ENCODE peak calls at places on chromosome 15, in seven cellular contexts. One of them, this sample, is unnamed.

GRCh38 chr15:73956276-73957086 is 30.2 kb downstream of the LOXL1 start:
- DNase-seq in IMR-90: peak; percentile 92
- DNase-seq in neuronal stem cell: no peak
- DNase-seq in mesenchymal stem cell: peak; percentile 78
- DNase-seq in H1: no peak
- DNase-seq in trophoblast cell: no peak
- DNase-seq in mesendoderm: no peak
- DNase-seq in this sample: no peak

GRCh38 chr15:41284425-41285177 is 47.8 kb downstream of the OIP5 start:
- DNase-seq in IMR-90: no peak
- DNase-seq in neuronal stem cell: peak; percentile 4
- DNase-seq in mesenchymal stem cell: peak; percentile 33
- DNase-seq in H1: no peak
- DNase-seq in trophoblast cell: no peak
- DNase-seq in mesendoderm: peak; percentile 44
- DNase-seq in this sample: no peak

GRCh38 chr15:52228928-52229327 is 37.7 kb upstream of the GNB5 start:
- DNase-seq in IMR-90: no peak
- DNase-seq in neuronal stem cell: no peak
- DNase-seq in mesenchymal stem cell: no peak
- DNase-seq in H1: peak; percentile 51
- DNase-seq in trophoblast cell: peak; percentile 97
- DNase-seq in mesendoderm: peak; percentile 94
- DNase-seq in this sample: peak; percentile 81

GRCh38 chr15:38688761-38689160 is 124.1 kb upstream of the RASGRP1 start:
- DNase-seq in IMR-90: no peak
- DNase-seq in neuronal stem cell: no peak
- DNase-seq in mesenchymal stem cell: no peak
- DNase-seq in H1: no peak
- DNase-seq in trophoblast cell: no peak
- DNase-seq in mesendoderm: no peak
- DNase-seq in this sample: no peak

GRCh38 chr15:93861956-93862741 is 369.2 kb upstream of the MCTP2 start:
- DNase-seq in IMR-90: no peak
- DNase-seq in neuronal stem cell: no peak
- DNase-seq in mesenchymal stem cell: no peak
- DNase-seq in H1: no peak
- DNase-seq in trophoblast cell: no peak
- DNase-seq in mesendoderm: no peak
- DNase-seq in this sample: no peak

GRCh38 chr15:89728254-89728653 is 22.8 kb downstream of the MESP1 start:
- DNase-seq in IMR-90: no peak
- DNase-seq in neuronal stem cell: no peak
- DNase-seq in mesenchymal stem cell: peak; percentile 77
- DNase-seq in H1: no peak
- DNase-seq in trophoblast cell: no peak
- DNase-seq in mesendoderm: no peak
- DNase-seq in this sample: no peak

GRCh38 chr15:31905054-31905453 is 125.3 kb upstream of the CHRNA7 start:
- DNase-seq in IMR-90: no peak
- DNase-seq in neuronal stem cell: no peak
- DNase-seq in mesenchymal stem cell: no peak
- DNase-seq in H1: no peak
- DNase-seq in trophoblast cell: no peak
- DNase-seq in mesendoderm: peak; percentile 18
- DNase-seq in this sample: peak; percentile 67

GRCh38 chr15:42954291-42954690 is 33.7 kb upstream of the TTBK2 start:
- DNase-seq in IMR-90: no peak
- DNase-seq in neuronal stem cell: no peak
- DNase-seq in mesenchymal stem cell: no peak
- DNase-seq in H1: no peak
- DNase-seq in trophoblast cell: no peak
- DNase-seq in mesendoderm: no peak
- DNase-seq in this sample: no peak

GRCh38 chr15:30791239-30791638 is 112.5 kb upstream of the FAN1 start:
- DNase-seq in IMR-90: no peak
- DNase-seq in neuronal stem cell: no peak
- DNase-seq in mesenchymal stem cell: no peak
- DNase-seq in H1: no peak
- DNase-seq in trophoblast cell: no peak
- DNase-seq in mesendoderm: peak; percentile 62
- DNase-seq in this sample: peak; percentile 68

GRCh38 chr15:59372352-59373211 is at the start of gene MYO1E:
- DNase-seq in IMR-90: peak; percentile 97
- DNase-seq in neuronal stem cell: peak; percentile 90
- DNase-seq in mesenchymal stem cell: peak; percentile 98
- DNase-seq in H1: peak; percentile 92
- DNase-seq in trophoblast cell: peak; percentile 96
- DNase-seq in mesendoderm: peak; percentile 99
- DNase-seq in this sample: peak; percentile 95

GRCh38 chr15:68283401-68283800 is 5.9 kb downstream of the FEM1B start:
- DNase-seq in IMR-90: no peak
- DNase-seq in neuronal stem cell: no peak
- DNase-seq in mesenchymal stem cell: no peak
- DNase-seq in H1: no peak
- DNase-seq in trophoblast cell: no peak
- DNase-seq in mesendoderm: no peak
- DNase-seq in this sample: no peak

GRCh38 chr15:58985443-58985842 is 2.0 kb upstream of the RNF111 start:
- DNase-seq in IMR-90: peak; percentile 19
- DNase-seq in neuronal stem cell: no peak
- DNase-seq in mesenchymal stem cell: no peak
- DNase-seq in H1: no peak
- DNase-seq in trophoblast cell: no peak
- DNase-seq in mesendoderm: peak; percentile 22
- DNase-seq in this sample: peak; percentile 45

GRCh38 chr15:68979036-68979435 is 35.5 kb upstream of the NOX5 start:
- DNase-seq in IMR-90: no peak
- DNase-seq in neuronal stem cell: no peak
- DNase-seq in mesenchymal stem cell: no peak
- DNase-seq in H1: no peak
- DNase-seq in trophoblast cell: peak; percentile 84
- DNase-seq in mesendoderm: no peak
- DNase-seq in this sample: no peak

GRCh38 chr15:51379390-51379789 is 37.9 kb downstream of the GLDN start:
- DNase-seq in IMR-90: no peak
- DNase-seq in neuronal stem cell: no peak
- DNase-seq in mesenchymal stem cell: no peak
- DNase-seq in H1: no peak
- DNase-seq in trophoblast cell: no peak
- DNase-seq in mesendoderm: no peak
- DNase-seq in this sample: no peak

GRCh38 chr15:43414196-43414595 is 43.3 kb downstream of the TUBGCP4 start:
- DNase-seq in IMR-90: no peak
- DNase-seq in neuronal stem cell: no peak
- DNase-seq in mesenchymal stem cell: no peak
- DNase-seq in H1: no peak
- DNase-seq in trophoblast cell: no peak
- DNase-seq in mesendoderm: peak; percentile 72
- DNase-seq in this sample: no peak

GRCh38 chr15:41917767-41918430 is 24.0 kb upstream of the SPTBN5 start:
- DNase-seq in IMR-90: peak; percentile 84
- DNase-seq in neuronal stem cell: no peak
- DNase-seq in mesenchymal stem cell: peak; percentile 85
- DNase-seq in H1: no peak
- DNase-seq in trophoblast cell: peak; percentile 47
- DNase-seq in mesendoderm: no peak
- DNase-seq in this sample: no peak

GRCh38 chr15:67803996-67804843 is 21.1 kb upstream of the SKOR1 start:
- DNase-seq in IMR-90: no peak
- DNase-seq in neuronal stem cell: no peak
- DNase-seq in mesenchymal stem cell: no peak
- DNase-seq in H1: no peak
- DNase-seq in trophoblast cell: no peak
- DNase-seq in mesendoderm: peak; percentile 83
- DNase-seq in this sample: peak; percentile 68

GRCh38 chr15:63381301-63382192 is at the start of gene CA12:
- DNase-seq in IMR-90: peak; percentile 55
- DNase-seq in neuronal stem cell: peak; percentile 38
- DNase-seq in mesenchymal stem cell: peak; percentile 47
- DNase-seq in H1: peak; percentile 34
- DNase-seq in trophoblast cell: peak; percentile 24
- DNase-seq in mesendoderm: peak; percentile 63
- DNase-seq in this sample: peak; percentile 63

GRCh38 chr15:93985925-93986324 is 245.4 kb upstream of the MCTP2 start:
- DNase-seq in IMR-90: no peak
- DNase-seq in neuronal stem cell: no peak
- DNase-seq in mesenchymal stem cell: no peak
- DNase-seq in H1: no peak
- DNase-seq in trophoblast cell: no peak
- DNase-seq in mesendoderm: no peak
- DNase-seq in this sample: no peak

GRCh38 chr15:31352911-31353811 is 26.5 kb downstream of the KLF13 start:
- DNase-seq in IMR-90: peak; percentile 82
- DNase-seq in neuronal stem cell: no peak
- DNase-seq in mesenchymal stem cell: peak; percentile 96
- DNase-seq in H1: no peak
- DNase-seq in trophoblast cell: no peak
- DNase-seq in mesendoderm: no peak
- DNase-seq in this sample: no peak

GRCh38 chr15:78564743-78565096 is 600 bp upstream of the CHRNA5 start:
- DNase-seq in IMR-90: no peak
- DNase-seq in neuronal stem cell: no peak
- DNase-seq in mesenchymal stem cell: no peak
- DNase-seq in H1: no peak
- DNase-seq in trophoblast cell: no peak
- DNase-seq in mesendoderm: no peak
- DNase-seq in this sample: no peak

DNA sequence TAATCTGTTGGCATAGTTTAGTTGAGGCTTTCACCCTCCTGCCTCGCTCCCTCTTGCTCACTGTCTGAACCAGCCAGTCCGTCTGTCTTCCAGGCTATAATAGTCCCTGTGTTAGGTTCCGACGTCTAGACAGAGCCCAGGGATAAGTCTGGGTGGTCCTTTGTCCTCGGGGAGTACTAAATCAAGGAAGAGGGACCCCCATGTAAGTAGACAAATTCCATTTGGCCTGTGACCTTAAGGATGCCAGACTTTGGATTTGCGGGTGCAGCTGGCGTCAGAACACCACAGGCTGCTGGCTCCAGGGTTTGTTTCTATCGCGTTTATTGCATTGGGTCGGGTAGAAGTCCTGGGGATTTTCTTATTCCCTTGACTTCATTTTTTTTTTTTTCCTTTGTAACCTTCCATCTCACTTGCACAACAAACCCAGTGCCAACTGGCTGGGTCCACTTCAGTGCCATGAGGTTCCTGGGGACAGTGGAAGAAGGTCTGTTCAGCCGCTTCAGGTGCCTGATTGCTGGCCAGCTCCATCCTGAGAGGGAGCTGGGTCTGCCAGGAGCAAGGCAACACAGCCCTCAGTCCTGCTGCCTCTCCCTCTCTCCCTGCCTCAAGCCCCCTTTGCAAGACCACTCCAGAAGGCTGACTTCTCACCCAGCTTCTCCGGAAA is 95.4 kb upstream of the KLHL25 start:
- DNase-seq in IMR-90: no peak
- DNase-seq in neuronal stem cell: no peak
- DNase-seq in mesenchymal stem cell: no peak
- DNase-seq in H1: no peak
- DNase-seq in trophoblast cell: no peak
- DNase-seq in mesendoderm: no peak
- DNase-seq in this sample: no peak
- H3K79me1 ChIP-seq in IMR-90: no peaks in the 10 kb centered on the region
- H3K79me1 ChIP-seq in neuronal stem cell: no peaks in the 10 kb centered on the region
- H3K79me1 ChIP-seq in mesenchymal stem cell: no peaks in the 10 kb centered on the region
- H3K79me1 ChIP-seq in H1: no peaks in the 10 kb centered on the region
- H3K79me1 ChIP-seq in trophoblast cell: no peaks in the 10 kb centered on the region
- H3K79me1 ChIP-seq in mesendoderm: no peaks in the 10 kb centered on the region
- H3K79me1 ChIP-seq in this sample: no peaks in the 10 kb centered on the region

DNA sequence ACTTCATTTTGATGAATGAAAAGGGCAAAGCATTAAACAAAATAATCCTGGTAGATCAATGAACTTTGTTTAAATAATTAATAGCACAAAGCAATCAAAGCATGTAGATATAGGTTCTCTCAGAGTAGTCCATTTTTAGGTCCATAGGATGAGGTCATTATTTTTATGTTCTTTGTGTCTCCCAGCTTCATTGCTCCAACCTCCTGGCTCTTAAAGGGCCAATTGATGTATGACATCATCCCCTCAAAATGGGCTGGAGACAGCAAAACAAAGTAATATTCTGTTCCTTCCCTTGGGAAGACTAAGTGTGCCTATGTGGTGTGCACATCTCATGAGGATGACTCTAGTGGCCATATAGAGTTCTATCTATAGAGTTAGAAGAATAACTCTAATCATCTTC is 49.5 kb downstream of the HMG20A start:
- DNase-seq in IMR-90: no peak
- DNase-seq in neuronal stem cell: no peak
- DNase-seq in mesenchymal stem cell: no peak
- DNase-seq in H1: no peak
- DNase-seq in trophoblast cell: no peak
- DNase-seq in mesendoderm: no peak
- DNase-seq in this sample: no peak
- H4K8ac ChIP-seq in IMR-90: no peak overlapping the region
- H4K8ac ChIP-seq in neuronal stem cell: no peak overlapping the region
- H4K8ac ChIP-seq in mesenchymal stem cell: no peak overlapping the region
- H4K8ac ChIP-seq in H1: no peak overlapping the region
- H4K8ac ChIP-seq in trophoblast cell: no peak overlapping the region
- H4K8ac ChIP-seq in mesendoderm: peak overlapping the region; percentile 5
- H4K8ac ChIP-seq in this sample: no peak overlapping the region

GRCh38 chr15:39799552-39800011 is 16.9 kb upstream of the FSIP1 start:
- DNase-seq in IMR-90: no peak
- DNase-seq in neuronal stem cell: no peak
- DNase-seq in mesenchymal stem cell: no peak
- DNase-seq in H1: no peak
- DNase-seq in trophoblast cell: no peak
- DNase-seq in mesendoderm: no peak
- DNase-seq in this sample: no peak

GRCh38 chr15:39798382-39798781 is 15.7 kb upstream of the FSIP1 start:
- DNase-seq in IMR-90: no peak
- DNase-seq in neuronal stem cell: no peak
- DNase-seq in mesenchymal stem cell: no peak
- DNase-seq in H1: no peak
- DNase-seq in trophoblast cell: no peak
- DNase-seq in mesendoderm: no peak
- DNase-seq in this sample: no peak

GRCh38 chr15:39803016-39803415 is 20.4 kb upstream of the FSIP1 start:
- DNase-seq in IMR-90: no peak
- DNase-seq in neuronal stem cell: no peak
- DNase-seq in mesenchymal stem cell: no peak
- DNase-seq in H1: no peak
- DNase-seq in trophoblast cell: no peak
- DNase-seq in mesendoderm: no peak
- DNase-seq in this sample: no peak

GRCh38 chr15:39804026-39804425 is 21.4 kb upstream of the FSIP1 start:
- DNase-seq in IMR-90: peak; percentile 51
- DNase-seq in neuronal stem cell: no peak
- DNase-seq in mesenchymal stem cell: peak; percentile 54
- DNase-seq in H1: no peak
- DNase-seq in trophoblast cell: peak; percentile 21
- DNase-seq in mesendoderm: no peak
- DNase-seq in this sample: no peak

GRCh38 chr15:39801641-39802309 is 19.1 kb upstream of the FSIP1 start:
- DNase-seq in IMR-90: no peak
- DNase-seq in neuronal stem cell: no peak
- DNase-seq in mesenchymal stem cell: peak; percentile 32
- DNase-seq in H1: no peak
- DNase-seq in trophoblast cell: peak; percentile 38
- DNase-seq in mesendoderm: peak; percentile 49
- DNase-seq in this sample: peak; percentile 57
- H3K18ac ChIP-seq in IMR-90: no peak overlapping the region
- H3K18ac ChIP-seq in neuronal stem cell: no peak overlapping the region
- H3K18ac ChIP-seq in mesenchymal stem cell: no peak overlapping the region
- H3K18ac ChIP-seq in H1: no peak overlapping the region
- H3K18ac ChIP-seq in trophoblast cell: no peak overlapping the region
- H3K18ac ChIP-seq in mesendoderm: no peak overlapping the region
- H3K18ac ChIP-seq in this sample: no peak overlapping the region

GRCh38 chr15:45128971-45129639 is 574 bp downstream of the DUOXA1 start:
- DNase-seq in IMR-90: no peak
- DNase-seq in neuronal stem cell: no peak
- DNase-seq in mesenchymal stem cell: no peak
- DNase-seq in H1: no peak
- DNase-seq in trophoblast cell: no peak
- DNase-seq in mesendoderm: no peak
- DNase-seq in this sample: peak; percentile 42
- H3K79me1 ChIP-seq in IMR-90: no peaks in the 10 kb centered on the region
- H3K79me1 ChIP-seq in neuronal stem cell: no peaks in the 10 kb centered on the region
- H3K79me1 ChIP-seq in mesenchymal stem cell: no peaks in the 10 kb centered on the region
- H3K79me1 ChIP-seq in H1: no peaks in the 10 kb centered on the region
- H3K79me1 ChIP-seq in trophoblast cell: no peaks in the 10 kb centered on the region
- H3K79me1 ChIP-seq in mesendoderm: no peaks in the 10 kb centered on the region
- H3K79me1 ChIP-seq in this sample: no peaks in the 10 kb centered on the region

This sample was measured in H9.